ENCODE peak calls at places on chromosomes 13 and 19, in six cellular contexts. One of them, this sample, is unnamed.

GRCh38 chr13:42991892-42992584 is at the start of gene EPSTI1:
- DNase-seq in naive thymus-derived CD4-positive, alpha-beta T cell: peak
- DNase-seq in LNCaP clone FGC: no peak
- DNase-seq in DMS53: peak
- DNase-seq in NCI-H1417: peak
- DNase-seq in activated T-helper 2 cell treated with anti-CD3 and anti-CD28 coated beads, Interferon-gamma antibody, Interleukin-2, Interleukin-4, amounts not matched to agents 10 μg/mL and 5 μg/mL and 100 μg/mL, durations not matched to agents 14 hours and 24 hours and 36 hours: peak
- DNase-seq in this sample: peak

GRCh38 chr13:98141938-98142426 is 912 bp upstream of the FARP1 start:
- DNase-seq in naive thymus-derived CD4-positive, alpha-beta T cell: no peak
- DNase-seq in LNCaP clone FGC: no peak
- DNase-seq in DMS53: peak
- DNase-seq in NCI-H1417: no peak
- DNase-seq in activated T-helper 2 cell treated with anti-CD3 and anti-CD28 coated beads, Interferon-gamma antibody, Interleukin-2, Interleukin-4, amounts not matched to agents 10 μg/mL and 5 μg/mL and 100 μg/mL, durations not matched to agents 14 hours and 24 hours and 36 hours: no peak
- DNase-seq in this sample: no peak

GRCh38 chr13:110403315-110403714 is 96.2 kb downstream of the COL4A2 start:
- DNase-seq in naive thymus-derived CD4-positive, alpha-beta T cell: no peak
- DNase-seq in LNCaP clone FGC: no peak
- DNase-seq in DMS53: no peak
- DNase-seq in NCI-H1417: no peak
- DNase-seq in activated T-helper 2 cell treated with anti-CD3 and anti-CD28 coated beads, Interferon-gamma antibody, Interleukin-2, Interleukin-4, amounts not matched to agents 10 μg/mL and 5 μg/mL and 100 μg/mL, durations not matched to agents 14 hours and 24 hours and 36 hours: no peak
- DNase-seq in this sample: no peak

GRCh38 chr13:107210216-107211010 is 642.5 kb upstream of the ARGLU1 start:
- DNase-seq in naive thymus-derived CD4-positive, alpha-beta T cell: no peak
- DNase-seq in LNCaP clone FGC: no peak
- DNase-seq in DMS53: peak
- DNase-seq in NCI-H1417: peak
- DNase-seq in activated T-helper 2 cell treated with anti-CD3 and anti-CD28 coated beads, Interferon-gamma antibody, Interleukin-2, Interleukin-4, amounts not matched to agents 10 μg/mL and 5 μg/mL and 100 μg/mL, durations not matched to agents 14 hours and 24 hours and 36 hours: no peak
- DNase-seq in this sample: no peak

GRCh38 chr19:13132471-13133166 is 14.6 kb downstream of the NACC1 start:
- DNase-seq in naive thymus-derived CD4-positive, alpha-beta T cell: no peak
- DNase-seq in LNCaP clone FGC: no peak
- DNase-seq in DMS53: no peak
- DNase-seq in NCI-H1417: no peak
- DNase-seq in activated T-helper 2 cell treated with anti-CD3 and anti-CD28 coated beads, Interferon-gamma antibody, Interleukin-2, Interleukin-4, amounts not matched to agents 10 μg/mL and 5 μg/mL and 100 μg/mL, durations not matched to agents 14 hours and 24 hours and 36 hours: peak
- DNase-seq in this sample: no peak

GRCh38 chr13:22055259-22055658 is 384.4 kb downstream of the FGF9 start:
- DNase-seq in naive thymus-derived CD4-positive, alpha-beta T cell: no peak
- DNase-seq in LNCaP clone FGC: no peak
- DNase-seq in DMS53: no peak
- DNase-seq in NCI-H1417: no peak
- DNase-seq in activated T-helper 2 cell treated with anti-CD3 and anti-CD28 coated beads, Interferon-gamma antibody, Interleukin-2, Interleukin-4, amounts not matched to agents 10 μg/mL and 5 μg/mL and 100 μg/mL, durations not matched to agents 14 hours and 24 hours and 36 hours: no peak
- DNase-seq in this sample: no peak

GRCh38 chr13:40518481-40518882 is 148.0 kb downstream of the FOXO1 start:
- DNase-seq in naive thymus-derived CD4-positive, alpha-beta T cell: no peak
- DNase-seq in LNCaP clone FGC: no peak
- DNase-seq in DMS53: no peak
- DNase-seq in NCI-H1417: no peak
- DNase-seq in activated T-helper 2 cell treated with anti-CD3 and anti-CD28 coated beads, Interferon-gamma antibody, Interleukin-2, Interleukin-4, amounts not matched to agents 10 μg/mL and 5 μg/mL and 100 μg/mL, durations not matched to agents 14 hours and 24 hours and 36 hours: no peak
- DNase-seq in this sample: no peak

GRCh38 chr19:35642798-35643254 is 1.3 kb downstream of the ETV2 start:
- DNase-seq in naive thymus-derived CD4-positive, alpha-beta T cell: peak
- DNase-seq in LNCaP clone FGC: no peak
- DNase-seq in DMS53: no peak
- DNase-seq in NCI-H1417: no peak
- DNase-seq in activated T-helper 2 cell treated with anti-CD3 and anti-CD28 coated beads, Interferon-gamma antibody, Interleukin-2, Interleukin-4, amounts not matched to agents 10 μg/mL and 5 μg/mL and 100 μg/mL, durations not matched to agents 14 hours and 24 hours and 36 hours: no peak
- DNase-seq in this sample: no peak

GRCh38 chr19:44657211-44657921 is 13.7 kb downstream of the PVR start:
- DNase-seq in naive thymus-derived CD4-positive, alpha-beta T cell: peak
- DNase-seq in LNCaP clone FGC: no peak
- DNase-seq in DMS53: peak
- DNase-seq in NCI-H1417: peak
- DNase-seq in activated T-helper 2 cell treated with anti-CD3 and anti-CD28 coated beads, Interferon-gamma antibody, Interleukin-2, Interleukin-4, amounts not matched to agents 10 μg/mL and 5 μg/mL and 100 μg/mL, durations not matched to agents 14 hours and 24 hours and 36 hours: peak
- DNase-seq in this sample: peak